ENCODE peak calls at places on chromosomes 5 and 9, in four cellular contexts. R is GM03348, N is spleen, S is AG04449. K is an unnamed sample.
A peak's percentile ranks its signal among the peaks of the same experiment; 100 is the strongest.

GRCh38 chr5:65017636-65018035 is 248.9 kb downstream of the CWC27 start:
- DNase-seq in R (no peak), S (no peak), N (no peak), K (no peak)

GRCh38 chr5:58775699-58776098 is 192.8 kb downstream of the RAB3C start:
- DNase-seq in R (no peak), S (no peak), N (no peak), K (no peak)

GRCh38 chr9:125028041-125028440 is 87.2 kb upstream of the GOLGA1 start:
- DNase-seq in R (no peak), S (no peak), N (no peak), K (no peak)

GRCh38 chr5:127892467-127893207 is 189.4 kb downstream of the CCDC192 start:
- DNase-seq in R (peak; percentile 24), S (no peak), N (no peak), K (no peak)

GRCh38 chr5:90231688-90232087 is 177.9 kb downstream of the CETN3 start:
- DNase-seq in R (no peak), N (no peak), S (no peak), K (no peak)

GRCh38 chr9:134455951-134456739 is 129.9 kb downstream of the RXRA start:
- DNase-seq in R (peak; percentile 94), N (peak; percentile 96), S (peak; percentile 97), K (peak; percentile 99)

GRCh38 chr5:35337332-35338168 is 107.3 kb upstream of the PRLR start:
- DNase-seq in R (no peak), N (no peak), S (no peak), K (no peak)

GRCh38 chr5:135660826-135661555 is 82.2 kb upstream of the CXCL14 start:
- DNase-seq in N (no peak), R (no peak), S (no peak), K (no peak)

GRCh38 chr5:178442361-178443256 is 147.6 kb downstream of the COL23A1 start:
- DNase-seq in R (no peak), N (peak; percentile 49), S (no peak), K (no peak)

GRCh38 chr9:36867672-36868471 is 166.2 kb downstream of the PAX5 start:
- DNase-seq in R (no peak), S (no peak), N (peak; percentile 68), K (no peak)

GRCh38 chr5:203246-203645 is 12.0 kb downstream of the LRRC14B start:
- DNase-seq in S (no peak), N (peak; percentile 46), R (no peak), K (no peak)

GRCh38 chr9:78900500-78900899 is 603.6 kb downstream of the PSAT1 start:
- DNase-seq in N (no peak), S (no peak), R (no peak), K (no peak)

GRCh38 chr5:1039210-1039548 is 30.6 kb downstream of the NKD2 start:
- DNase-seq in R (no peak), N (no peak), S (no peak), K (no peak)

GRCh38 chr9:129270903-129271431 is 92.9 kb upstream of the IER5L start:
- DNase-seq in R (peak; percentile 71), N (peak; percentile 67), S (peak; percentile 66), K (peak; percentile 92)

GRCh38 chr9:128627127-128627715 is 29.4 kb downstream of the DYNC2I2 start:
- DNase-seq in R (no peak), N (peak; percentile 68), S (no peak), K (no peak)

GRCh38 chr9:81557957-81558791 is 131.2 kb downstream of the TLE1 start:
- DNase-seq in S (peak; percentile 58), R (peak; percentile 62), N (no peak), K (peak; percentile 89)

GRCh38 chr9:36165766-36166149 is 3.4 kb upstream of the CCIN start:
- DNase-seq in S (no peak), R (peak; percentile 76), N (no peak), K (no peak)

GRCh38 chr5:132491368-132492364 is 1.1 kb upstream of the IRF1 start:
- DNase-seq in S (no peak), N (peak; percentile 86), R (no peak), K (no peak)

GRCh38 chr5:33631786-33632185 is 191.0 kb downstream of the TARS1 start:
- DNase-seq in R (peak; percentile 13), N (no peak), S (no peak), K (no peak)

GRCh38 chr5:11491658-11492057 is 412.6 kb downstream of the CTNND2 start:
- DNase-seq in R (no peak), S (no peak), N (no peak), K (no peak)

GRCh38 chr5:25516136-25516535 is 871.4 kb upstream of the CDH10 start:
- DNase-seq in N (no peak), R (no peak), S (no peak), K (no peak)

GRCh38 chr9:14095272-14095671 is 218.7 kb downstream of the NFIB start:
- DNase-seq in R (no peak), S (no peak), N (no peak), K (no peak)

K was measured in AG09309.